ENCODE peak calls at places on chromosomes 5 and 9, in eight cellular contexts. One of them, this sample, is unnamed.

GRCh38 chr5:14872070-14872989 is 752 bp upstream of the ANKH start:
- DNase-seq in GM06990: peak
- DNase-seq in neural crest cell: peak
- DNase-seq in activated B cell treated with CpG ODN at 0.5 μM for 24 hours: peak
- DNase-seq in uterus: peak
- DNase-seq in Caco-2: no peak
- DNase-seq in Calu3: peak
- DNase-seq in cardiac muscle cell: peak
- DNase-seq in this sample: peak

GRCh38 chr9:23938908-23939307 is 112.9 kb upstream of the ELAVL2 start:
- DNase-seq in neural crest cell: no peak
- DNase-seq in cardiac muscle cell: no peak
- DNase-seq in Caco-2: no peak
- DNase-seq in activated B cell treated with CpG ODN at 0.5 μM for 24 hours: no peak
- DNase-seq in Calu3: no peak
- DNase-seq in GM06990: no peak
- DNase-seq in uterus: no peak
- DNase-seq in this sample: no peak

GRCh38 chr9:137913132-137913531 is 35.5 kb downstream of the CACNA1B start:
- DNase-seq in Calu3: no peak
- DNase-seq in neural crest cell: no peak
- DNase-seq in cardiac muscle cell: no peak
- DNase-seq in Caco-2: no peak
- DNase-seq in GM06990: no peak
- DNase-seq in activated B cell treated with CpG ODN at 0.5 μM for 24 hours: no peak
- DNase-seq in uterus: no peak
- DNase-seq in this sample: no peak

GRCh38 chr9:38416461-38416860 is 7.8 kb downstream of the IGFBPL1 start:
- DNase-seq in GM06990: no peak
- DNase-seq in Caco-2: no peak
- DNase-seq in Calu3: no peak
- DNase-seq in cardiac muscle cell: no peak
- DNase-seq in neural crest cell: no peak
- DNase-seq in activated B cell treated with CpG ODN at 0.5 μM for 24 hours: no peak
- DNase-seq in uterus: no peak
- DNase-seq in this sample: no peak

GRCh38 chr9:137022620-137023008 is 5.4 kb downstream of the ABCA2 start:
- DNase-seq in GM06990: no peak
- DNase-seq in Caco-2: no peak
- DNase-seq in activated B cell treated with CpG ODN at 0.5 μM for 24 hours: no peak
- DNase-seq in cardiac muscle cell: no peak
- DNase-seq in neural crest cell: no peak
- DNase-seq in Calu3: no peak
- DNase-seq in uterus: no peak
- DNase-seq in this sample: no peak

GRCh38 chr5:38931731-38932130 is 85.9 kb downstream of the OSMR start:
- DNase-seq in uterus: no peak
- DNase-seq in neural crest cell: no peak
- DNase-seq in Calu3: no peak
- DNase-seq in Caco-2: no peak
- DNase-seq in cardiac muscle cell: no peak
- DNase-seq in activated B cell treated with CpG ODN at 0.5 μM for 24 hours: no peak
- DNase-seq in GM06990: no peak
- DNase-seq in this sample: no peak

GRCh38 chr5:158948376-158948775 is 151.3 kb downstream of the EBF1 start:
- DNase-seq in cardiac muscle cell: no peak
- DNase-seq in Calu3: no peak
- DNase-seq in GM06990: no peak
- DNase-seq in Caco-2: no peak
- DNase-seq in uterus: no peak
- DNase-seq in activated B cell treated with CpG ODN at 0.5 μM for 24 hours: no peak
- DNase-seq in neural crest cell: no peak
- DNase-seq in this sample: no peak

GRCh38 chr5:142356716-142357468 is 32.1 kb upstream of the SPRY4 start:
- DNase-seq in activated B cell treated with CpG ODN at 0.5 μM for 24 hours: peak
- DNase-seq in Caco-2: peak
- DNase-seq in Calu3: peak
- DNase-seq in neural crest cell: peak
- DNase-seq in GM06990: peak
- DNase-seq in cardiac muscle cell: peak
- DNase-seq in uterus: peak
- DNase-seq in this sample: peak

GRCh38 chr5:51632794-51633193 is 249.5 kb downstream of the ISL1 start:
- DNase-seq in neural crest cell: no peak
- DNase-seq in GM06990: no peak
- DNase-seq in uterus: no peak
- DNase-seq in cardiac muscle cell: no peak
- DNase-seq in Calu3: no peak
- DNase-seq in Caco-2: no peak
- DNase-seq in activated B cell treated with CpG ODN at 0.5 μM for 24 hours: no peak
- DNase-seq in this sample: no peak

GRCh38 chr9:112555844-112556482 is 69.3 kb downstream of the KIAA1958 start:
- DNase-seq in activated B cell treated with CpG ODN at 0.5 μM for 24 hours: no peak
- DNase-seq in Calu3: peak
- DNase-seq in GM06990: no peak
- DNase-seq in Caco-2: peak
- DNase-seq in neural crest cell: no peak
- DNase-seq in cardiac muscle cell: no peak
- DNase-seq in uterus: no peak
- DNase-seq in this sample: no peak

GRCh38 chr9:90789862-90790261 is 11.8 kb upstream of the SYK start:
- DNase-seq in neural crest cell: no peak
- DNase-seq in GM06990: no peak
- DNase-seq in activated B cell treated with CpG ODN at 0.5 μM for 24 hours: no peak
- DNase-seq in Caco-2: no peak
- DNase-seq in Calu3: no peak
- DNase-seq in cardiac muscle cell: no peak
- DNase-seq in uterus: no peak
- DNase-seq in this sample: no peak

GRCh38 chr9:36679710-36680109 is 107.0 kb downstream of the MELK start:
- DNase-seq in GM06990: no peak
- DNase-seq in uterus: no peak
- DNase-seq in Caco-2: no peak
- DNase-seq in Calu3: no peak
- DNase-seq in cardiac muscle cell: no peak
- DNase-seq in neural crest cell: no peak
- DNase-seq in activated B cell treated with CpG ODN at 0.5 μM for 24 hours: no peak
- DNase-seq in this sample: no peak

GRCh38 chr9:81305561-81306182 is 383.7 kb downstream of the TLE1 start:
- DNase-seq in activated B cell treated with CpG ODN at 0.5 μM for 24 hours: no peak
- DNase-seq in neural crest cell: no peak
- DNase-seq in uterus: no peak
- DNase-seq in cardiac muscle cell: no peak
- DNase-seq in Caco-2: no peak
- DNase-seq in GM06990: no peak
- DNase-seq in Calu3: no peak
- DNase-seq in this sample: no peak

GRCh38 chr5:149940077-149940574 is 4.5 kb downstream of the PDE6A start:
- DNase-seq in GM06990: peak
- DNase-seq in cardiac muscle cell: no peak
- DNase-seq in activated B cell treated with CpG ODN at 0.5 μM for 24 hours: no peak
- DNase-seq in Caco-2: no peak
- DNase-seq in neural crest cell: no peak
- DNase-seq in Calu3: no peak
- DNase-seq in uterus: no peak
- DNase-seq in this sample: no peak

GRCh38 chr9:84970432-84970831 is 300.9 kb downstream of the NTRK2 start:
- DNase-seq in neural crest cell: no peak
- DNase-seq in uterus: no peak
- DNase-seq in Calu3: peak
- DNase-seq in cardiac muscle cell: no peak
- DNase-seq in activated B cell treated with CpG ODN at 0.5 μM for 24 hours: no peak
- DNase-seq in GM06990: no peak
- DNase-seq in Caco-2: no peak
- DNase-seq in this sample: no peak

GRCh38 chr5:137206030-137206715 is 293.0 kb downstream of the SPOCK1 start:
- DNase-seq in Calu3: no peak
- DNase-seq in cardiac muscle cell: peak
- DNase-seq in activated B cell treated with CpG ODN at 0.5 μM for 24 hours: no peak
- DNase-seq in Caco-2: no peak
- DNase-seq in uterus: no peak
- DNase-seq in GM06990: no peak
- DNase-seq in neural crest cell: no peak
- DNase-seq in this sample: no peak

GRCh38 chr5:148397968-148398595 is 14.3 kb downstream of the FBXO38 start:
- DNase-seq in cardiac muscle cell: no peak
- DNase-seq in Caco-2: peak
- DNase-seq in uterus: no peak
- DNase-seq in Calu3: peak
- DNase-seq in neural crest cell: no peak
- DNase-seq in GM06990: no peak
- DNase-seq in activated B cell treated with CpG ODN at 0.5 μM for 24 hours: no peak
- DNase-seq in this sample: no peak

GRCh38 chr5:75331095-75332090 is 5.6 kb upstream of the HMGCR start:
- DNase-seq in neural crest cell: no peak
- DNase-seq in uterus: no peak
- DNase-seq in activated B cell treated with CpG ODN at 0.5 μM for 24 hours: no peak
- DNase-seq in cardiac muscle cell: no peak
- DNase-seq in GM06990: no peak
- DNase-seq in Caco-2: no peak
- DNase-seq in Calu3: no peak
- DNase-seq in this sample: no peak
- TF ChIP-seq CTCF in neural crest cell: peak
- TF ChIP-seq CTCF in uterus: no peak
- TF ChIP-seq CTCF in activated B cell treated with CpG ODN at 0.5 μM for 24 hours: no peak
- TF ChIP-seq CTCF in cardiac muscle cell: no peak
- TF ChIP-seq CTCF in GM06990: peak
- TF ChIP-seq CTCF in Caco-2: peak
- TF ChIP-seq CTCF in Calu3: no peak
- TF ChIP-seq CTCF in this sample: peak

GRCh38 chr9:115879451-115879850 is 274.1 kb upstream of the PAPPA start:
- DNase-seq in Caco-2: no peak
- DNase-seq in activated B cell treated with CpG ODN at 0.5 μM for 24 hours: no peak
- DNase-seq in uterus: no peak
- DNase-seq in cardiac muscle cell: no peak
- DNase-seq in neural crest cell: no peak
- DNase-seq in Calu3: no peak
- DNase-seq in GM06990: no peak
- DNase-seq in this sample: no peak

GRCh38 chr9:115884846-115885245 is 268.7 kb upstream of the PAPPA start:
- DNase-seq in cardiac muscle cell: no peak
- DNase-seq in uterus: no peak
- DNase-seq in activated B cell treated with CpG ODN at 0.5 μM for 24 hours: no peak
- DNase-seq in Calu3: no peak
- DNase-seq in neural crest cell: no peak
- DNase-seq in GM06990: no peak
- DNase-seq in Caco-2: no peak
- DNase-seq in this sample: no peak

GRCh38 chr9:115880221-115880620 is 273.4 kb upstream of the PAPPA start:
- DNase-seq in cardiac muscle cell: no peak
- DNase-seq in Caco-2: no peak
- DNase-seq in uterus: no peak
- DNase-seq in GM06990: no peak
- DNase-seq in Calu3: no peak
- DNase-seq in neural crest cell: no peak
- DNase-seq in activated B cell treated with CpG ODN at 0.5 μM for 24 hours: no peak
- DNase-seq in this sample: no peak

GRCh38 chr9:115882911-115883310 is 270.7 kb upstream of the PAPPA start:
- DNase-seq in cardiac muscle cell: no peak
- DNase-seq in Calu3: no peak
- DNase-seq in neural crest cell: no peak
- DNase-seq in uterus: no peak
- DNase-seq in activated B cell treated with CpG ODN at 0.5 μM for 24 hours: no peak
- DNase-seq in Caco-2: no peak
- DNase-seq in GM06990: no peak
- DNase-seq in this sample: no peak

GRCh38 chr9:115883467-115884329 is 269.9 kb upstream of the PAPPA start:
- DNase-seq in GM06990: no peak
- DNase-seq in Caco-2: peak
- DNase-seq in uterus: peak
- DNase-seq in activated B cell treated with CpG ODN at 0.5 μM for 24 hours: no peak
- DNase-seq in Calu3: peak
- DNase-seq in cardiac muscle cell: peak
- DNase-seq in neural crest cell: peak
- DNase-seq in this sample: peak
- TF ChIP-seq CTCF in GM06990: peak
- TF ChIP-seq CTCF in Caco-2: peak
- TF ChIP-seq CTCF in uterus: peak
- TF ChIP-seq CTCF in activated B cell treated with CpG ODN at 0.5 μM for 24 hours: no peak
- TF ChIP-seq CTCF in Calu3: no peak
- TF ChIP-seq CTCF in cardiac muscle cell: peak
- TF ChIP-seq CTCF in neural crest cell: peak
- TF ChIP-seq CTCF in this sample: peak

GRCh38 chr5:59356813-59357381 is 536.6 kb downstream of the PDE4D start:
- DNase-seq in Caco-2: no peak
- DNase-seq in neural crest cell: no peak
- DNase-seq in activated B cell treated with CpG ODN at 0.5 μM for 24 hours: no peak
- DNase-seq in uterus: no peak
- DNase-seq in cardiac muscle cell: peak
- DNase-seq in GM06990: no peak
- DNase-seq in Calu3: no peak
- DNase-seq in this sample: no peak
- TF ChIP-seq CTCF in Caco-2: no peak
- TF ChIP-seq CTCF in neural crest cell: no peak
- TF ChIP-seq CTCF in activated B cell treated with CpG ODN at 0.5 μM for 24 hours: no peak
- TF ChIP-seq CTCF in uterus: no peak
- TF ChIP-seq CTCF in cardiac muscle cell: no peak
- TF ChIP-seq CTCF in GM06990: no peak
- TF ChIP-seq CTCF in Calu3: no peak
- TF ChIP-seq CTCF in this sample: no peak

GRCh38 chr9:73050062-73050814 is 97.4 kb upstream of the ALDH1A1 start:
- DNase-seq in Calu3: no peak
- DNase-seq in neural crest cell: no peak
- DNase-seq in GM06990: no peak
- DNase-seq in cardiac muscle cell: no peak
- DNase-seq in Caco-2: no peak
- DNase-seq in activated B cell treated with CpG ODN at 0.5 μM for 24 hours: no peak
- DNase-seq in uterus: no peak
- DNase-seq in this sample: no peak
- TF ChIP-seq CTCF in Calu3: no peak
- TF ChIP-seq CTCF in neural crest cell: peak
- TF ChIP-seq CTCF in GM06990: no peak
- TF ChIP-seq CTCF in cardiac muscle cell: peak
- TF ChIP-seq CTCF in Caco-2: no peak
- TF ChIP-seq CTCF in activated B cell treated with CpG ODN at 0.5 μM for 24 hours: no peak
- TF ChIP-seq CTCF in uterus: no peak
- TF ChIP-seq CTCF in this sample: peak

GRCh38 chr9:1606253-1606652 is 408.9 kb upstream of the SMARCA2 start:
- DNase-seq in activated B cell treated with CpG ODN at 0.5 μM for 24 hours: no peak
- DNase-seq in cardiac muscle cell: no peak
- DNase-seq in GM06990: no peak
- DNase-seq in uterus: no peak
- DNase-seq in neural crest cell: no peak
- DNase-seq in Caco-2: no peak
- DNase-seq in Calu3: no peak
- DNase-seq in this sample: no peak

GRCh38 chr9:1599961-1600360 is 415.2 kb upstream of the SMARCA2 start:
- DNase-seq in GM06990: no peak
- DNase-seq in uterus: no peak
- DNase-seq in neural crest cell: no peak
- DNase-seq in Caco-2: no peak
- DNase-seq in Calu3: no peak
- DNase-seq in cardiac muscle cell: no peak
- DNase-seq in activated B cell treated with CpG ODN at 0.5 μM for 24 hours: no peak
- DNase-seq in this sample: no peak

GRCh38 chr9:1604942-1605560 is 410.1 kb upstream of the SMARCA2 start:
- DNase-seq in Calu3: no peak
- DNase-seq in cardiac muscle cell: peak
- DNase-seq in activated B cell treated with CpG ODN at 0.5 μM for 24 hours: no peak
- DNase-seq in GM06990: peak
- DNase-seq in uterus: no peak
- DNase-seq in neural crest cell: no peak
- DNase-seq in Caco-2: peak
- DNase-seq in this sample: no peak
- TF ChIP-seq CTCF in Calu3: no peak
- TF ChIP-seq CTCF in cardiac muscle cell: peak
- TF ChIP-seq CTCF in activated B cell treated with CpG ODN at 0.5 μM for 24 hours: no peak
- TF ChIP-seq CTCF in GM06990: peak
- TF ChIP-seq CTCF in uterus: peak
- TF ChIP-seq CTCF in neural crest cell: peak
- TF ChIP-seq CTCF in Caco-2: peak
- TF ChIP-seq CTCF in this sample: peak